ENCODE peak calls at places on chromosomes 11 and 22, in six cellular contexts. K, P, X, C, W and I are unnamed samples. For H3K9me3, the result is how much of the 10 kb centered on the place peaks cover.

GRCh38 chr22:37559901-37560681 is at the start of gene CDC42EP1:
- DNase-seq in K (peak), C (peak), X (peak), P (no peak), W (peak), I (no peak)

GRCh38 chr22:28799834-28800307 is 498 bp downstream of the XBP1 start:
- DNase-seq in C (peak), X (peak), K (peak), W (peak), P (peak), I (no peak)

GRCh38 chr11:68263444-68264035 is 8.2 kb downstream of the C11orf24 start:
- DNase-seq in W (no peak), P (no peak), K (no peak), X (no peak), C (no peak), I (no peak)

GRCh38 chr22:24969588-24970301 is 17.2 kb downstream of the KIAA1671 start:
- DNase-seq in X (peak), K (no peak), W (peak), C (peak), P (no peak), I (no peak)

GRCh38 chr11:111733009-111733408 is 33.2 kb downstream of the PPP2R1B start:
- DNase-seq in P (no peak), C (peak), X (peak), W (peak), K (no peak), I (no peak)

GRCh38 chr11:72085836-72086475 is 5.3 kb downstream of the LRRC51 start:
- DNase-seq in X (no peak), K (no peak), P (no peak), C (no peak), W (no peak), I (no peak)

GRCh38 chr11:108122166-108122628 is 830 bp downstream of the ACAT1 start:
- DNase-seq in X (no peak), P (no peak), W (peak), K (peak), C (peak), I (no peak)

GRCh38 chr11:62923634-62924411 is 2.7 kb upstream of the CHRM1 start:
- DNase-seq in X (no peak), W (no peak), K (no peak), P (no peak), C (peak), I (no peak)

GRCh38 chr11:19418221-19418620 is 177.5 kb upstream of the E2F8 start:
- DNase-seq in P (no peak), C (no peak), K (no peak), X (no peak), W (no peak), I (no peak)

GRCh38 chr11:2524446-2525165 is 79.8 kb downstream of the KCNQ1 start:
- DNase-seq in K (peak), X (no peak), W (no peak), P (peak), C (no peak), I (no peak)

GRCh38 chr11:62669420-62670161 is 1.9 kb upstream of the UQCC3 start:
- DNase-seq in W (no peak), K (no peak), X (no peak), C (peak), P (no peak), I (no peak)

GRCh38 chr11:1391165-1392010 is 1.7 kb downstream of the BRSK2 start:
- DNase-seq in X (no peak), C (no peak), W (no peak), P (no peak), K (no peak), I (no peak)

GRCh38 chr11:111603633-111604130 is 1.4 kb downstream of the SIK2 start:
- DNase-seq in K (no peak), X (no peak), P (no peak), C (peak), W (peak), I (no peak)

GRCh38 chr11:32830413-32830738 is 649 bp downstream of the PRRG4 start:
- DNase-seq in P (no peak), W (peak), C (no peak), K (no peak), X (no peak), I (no peak)

GRCh38 chr11:14300661-14301304 is 58.2 kb downstream of the RRAS2 start:
- DNase-seq in K (no peak), C (peak), P (no peak), W (peak), X (no peak), I (no peak)

GRCh38 chr22:29309332-29310064 is 3.0 kb downstream of the GAS2L1 start:
- DNase-seq in K (no peak), C (peak), P (no peak), W (no peak), X (peak), I (no peak)

GRCh38 chr11:66546368-66546965 is at the start of gene ACTN3:
- DNase-seq in C (peak), X (peak), W (peak), K (no peak), P (no peak), I (peak)

GRCh38 chr22:45785458-45785857 is 113.8 kb downstream of the ATXN10 start:
- DNase-seq in K (no peak), X (no peak), P (no peak), W (no peak), C (peak), I (no peak)

GRCh38 chr11:38491986-38492385 is 1894.0 kb upstream of the RAG2 start:
- DNase-seq in X (no peak), C (no peak), K (no peak), P (no peak), W (no peak), I (no peak)

GRCh38 chr11:64864473-64865285 is 13.7 kb downstream of the EHD1 start:
- DNase-seq in P (no peak), C (peak), K (no peak), W (peak), X (peak), I (no peak)

GRCh38 chr11:26753738-26754504 is 32.1 kb upstream of the SLC5A12 start:
- DNase-seq in W (peak), P (no peak), X (no peak), K (no peak), C (peak), I (no peak)

GRCh38 chr11:76835928-76836612 is 24.6 kb upstream of the ACER3 start:
- DNase-seq in X (no peak), C (peak), K (no peak), P (no peak), W (peak), I (no peak)

GRCh38 chr11:69500285-69501120 is 19.0 kb downstream of the LINC01488 start:
- DNase-seq in W (no peak), C (no peak), K (no peak), X (no peak), P (no peak), I (no peak)

GRCh38 chr11:43631732-43632131 is 48.8 kb upstream of the HSD17B12 start:
- DNase-seq in C (no peak), X (no peak), K (no peak), P (no peak), W (no peak), I (no peak)

GRCh38 chr11:69044111-69045013 is 4.4 kb upstream of the TPCN2 start:
- DNase-seq in P (no peak), X (peak), K (peak), W (peak), C (peak), I (no peak)

GRCh38 chr11:60984149-60984548 is 12.7 kb downstream of the CD6 start:
- DNase-seq in K (no peak), P (no peak), C (no peak), X (no peak), W (no peak), I (no peak)

GRCh38 chr11:84036664-84037194 is 750.6 kb upstream of the CCDC90B start:
- DNase-seq in C (no peak), W (no peak), X (no peak), K (no peak), P (no peak), I (no peak)

GRCh38 chr11:119376197-119376847 is 5.2 kb downstream of the USP2 start:
- DNase-seq in P (no peak), W (no peak), K (no peak), X (peak), C (peak), I (no peak)

GRCh38 chr11:70343631-70344030 is 54.7 kb upstream of the CTTN start:
- DNase-seq in W (no peak), P (no peak), K (no peak), C (no peak), X (no peak), I (no peak)

GRCh38 chr11:11403763-11404725 is 51.0 kb upstream of the CSNK2A3 start:
- DNase-seq in P (no peak), K (no peak), X (no peak), W (peak), C (peak), I (no peak)

GRCh38 chr11:108788565-108789199 is 123.8 kb downstream of the DDX10 start:
- DNase-seq in K (no peak), W (peak), P (no peak), X (no peak), C (peak), I (no peak)

GRCh38 chr11:11545285-11546275 is 76.2 kb downstream of the GALNT18 start:
- DNase-seq in X (no peak), W (no peak), P (no peak), K (no peak), C (no peak), I (no peak)

GRCh38 chr11:71211631-71212030 is 40.7 kb downstream of the SHANK2 start:
- DNase-seq in P (no peak), K (no peak), W (no peak), C (no peak), X (no peak), I (no peak)

GRCh38 chr22:24189249-24190158 is 8.2 kb downstream of the SUSD2 start:
- DNase-seq in W (peak), C (peak), P (no peak), K (no peak), X (peak), I (no peak)

GRCh38 chr11:132409591-132410375 is 1039.4 kb downstream of the NTM start:
- DNase-seq in P (no peak), C (peak), W (no peak), K (no peak), X (no peak), I (no peak)

GRCh38 chr11:8109675-8110074 is 28.7 kb downstream of the TUB start:
- DNase-seq in C (no peak), X (no peak), K (no peak), P (no peak), W (no peak), I (no peak)

GRCh38 chr11:103380031-103380430 is 270.8 kb downstream of the DYNC2H1 start:
- DNase-seq in C (no peak), K (no peak), X (no peak), W (no peak), P (no peak), I (no peak)

GRCh38 chr11:116976941-116977570 is 121.2 kb downstream of the SIK3 start:
- DNase-seq in X (no peak), P (no peak), K (no peak), C (peak), W (peak), I (no peak)

GRCh38 chr11:35955636-35956035 is 11.8 kb downstream of the LDLRAD3 start:
- DNase-seq in X (no peak), W (no peak), P (no peak), K (no peak), C (no peak), I (no peak)
- H3K9me3 ChIP-seq in X (under half), W (under half), P (under half), K (under half), C (under half), I (under half)

GRCh38 chr22:47474895-47475294 is 712.4 kb downstream of the TBC1D22A start:
- DNase-seq in X (no peak), C (no peak), P (no peak), K (no peak), W (no peak), I (no peak)

GRCh38 chr22:47474464-47474863 is 712.0 kb downstream of the TBC1D22A start:
- DNase-seq in C (no peak), P (no peak), W (no peak), K (no peak), X (no peak), I (no peak)

GRCh38 chr22:47476226-47476625 is 713.8 kb downstream of the TBC1D22A start:
- DNase-seq in C (no peak), X (no peak), W (no peak), P (no peak), K (no peak), I (no peak)

DNA sequence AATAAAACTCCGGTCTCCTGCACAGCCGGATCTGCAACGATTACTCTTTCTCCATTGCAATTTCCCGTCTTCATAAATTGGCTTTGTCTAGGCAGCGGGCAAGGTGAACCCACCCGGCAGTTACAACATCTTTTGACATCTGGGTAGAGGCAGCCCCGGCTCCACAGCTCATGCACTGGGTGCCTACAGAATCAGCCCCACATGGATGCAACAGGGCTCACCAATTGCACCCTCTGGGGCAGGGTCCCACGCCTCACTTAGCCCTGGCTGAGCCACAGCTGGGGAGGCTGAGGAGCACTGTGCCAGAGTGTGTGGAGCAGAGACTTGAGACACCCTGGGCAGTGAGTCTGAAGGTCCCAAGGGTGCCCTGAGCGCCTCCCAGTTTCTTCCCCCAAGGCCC is 710.2 kb downstream of the TBC1D22A start:
- DNase-seq in K (no peak), C (no peak), X (no peak), P (no peak), W (no peak), I (no peak)
- H3K9me3 ChIP-seq in K (under half), C (under half), X (under half), P (under half), W (under half), I (under half)

GRCh38 chr11:42013656-42014201 is 554.3 kb upstream of the LRRC4C start:
- DNase-seq in W (no peak), K (no peak), P (no peak), C (no peak), X (no peak), I (no peak)

GRCh38 chr11:42012261-42012660 is 552.8 kb upstream of the LRRC4C start:
- DNase-seq in X (no peak), W (no peak), P (no peak), K (no peak), C (no peak), I (no peak)
- H3K9me3 ChIP-seq in X (under half), W (under half), P (under half), K (under half), C (under half), I (under half)

GRCh38 chr11:127971448-127971847 is 615.9 kb downstream of the ETS1 start:
- DNase-seq in X (no peak), C (no peak), W (no peak), P (no peak), K (no peak), I (no peak)
- H3K9me3 ChIP-seq in X (under half), C (under half), W (under half), P (under half), K (under half), I (under half)

GRCh38 chr22:42062506-42063190 is 8.0 kb downstream of the NAGA start:
- DNase-seq in W (no peak), K (no peak), X (no peak), C (no peak), P (no peak), I (no peak)
- H3K9me3 ChIP-seq in W (under half), K (under half), X (under half), C (under half), P (under half), I (under half)

DNA sequence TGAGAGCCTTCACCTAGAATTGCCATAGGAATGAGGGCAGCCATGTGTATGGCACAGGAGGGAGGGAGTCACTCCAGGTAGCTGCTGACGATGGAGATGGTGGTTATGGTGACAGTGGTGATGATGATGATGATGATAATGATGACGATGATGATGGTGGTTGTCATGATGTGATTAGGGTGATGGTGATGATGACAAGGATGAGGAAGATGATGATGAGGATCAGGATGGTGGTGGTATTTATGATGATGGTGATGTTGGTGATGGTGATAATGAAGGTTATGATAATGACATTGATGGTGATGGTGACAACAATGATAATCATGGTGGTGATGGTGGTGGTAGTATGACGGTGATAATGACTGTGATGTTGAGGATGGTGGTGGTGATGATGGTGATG is 1130.5 kb downstream of the BRD1 start:
- DNase-seq in K (no peak), C (no peak), W (no peak), P (no peak), X (no peak), I (no peak)
- H3K9me3 ChIP-seq in K (under half), C (under half), W (under half), P (under half), X (under half), I (under half)

GRCh38 chr22:47392729-47393128 is 630.3 kb downstream of the TBC1D22A start:
- DNase-seq in X (no peak), W (no peak), P (no peak), K (no peak), C (no peak), I (no peak)
- H3K9me3 ChIP-seq in X (under half), W (under half), P (under half), K (under half), C (under half), I (under half)

GRCh38 chr22:49197500-49197899 is 630.2 kb downstream of the BRD1 start:
- DNase-seq in C (no peak), W (no peak), K (peak), P (no peak), X (no peak), I (no peak)
- H3K9me3 ChIP-seq in C (under half), W (under half), K (under half), P (under half), X (under half), I (under half)

DNA sequence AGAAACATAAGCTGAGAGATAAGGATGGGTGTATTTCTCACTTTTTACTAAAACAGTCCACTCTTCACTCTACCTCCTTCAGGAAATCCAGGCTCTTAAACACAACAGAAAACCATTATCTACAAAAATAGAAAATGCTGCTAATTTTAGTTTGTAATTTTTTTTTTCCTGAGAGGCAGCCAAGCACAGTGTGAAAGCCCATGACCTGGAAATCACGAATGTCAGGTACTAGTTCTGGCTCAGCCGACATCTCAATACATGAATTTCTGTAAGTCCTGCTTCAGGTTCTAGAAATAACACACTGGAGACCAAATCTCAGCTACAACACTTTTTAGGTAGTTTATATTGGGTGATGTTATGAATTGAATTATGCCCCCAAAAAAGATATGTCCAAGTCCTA is 308.9 kb downstream of the KCNA4 start:
- DNase-seq in P (no peak), W (no peak), C (no peak), X (no peak), K (no peak), I (no peak)
- H3K9me3 ChIP-seq in P (under half), W (under half), C (under half), X (under half), K (under half), I (under half)